ENCODE peak calls at places on chromosomes 5 and 9, in ten cellular contexts. K is stimulated activated CD4-positive, alpha-beta T cell treated with anti-CD3 and anti-CD28 coated beads, Interleukin-15, amount 100 ng/mL, for 48 hours; R is pancreas; C is posterior cingulate gyrus; F is mammary epithelial cell; M is DMS153; W is Right ventricle myocardium inferior; A is Kasumi-1; E is T-helper 1 cell; X is memory B cell. D is an unnamed sample.

GRCh38 chr9:128434340-128434739 is 13.7 kb downstream of the CERCAM start:
- DNase-seq in K (no peak), R (peak; percentile 61), C (no peak), F (no peak), M (no peak), W (no peak), A (no peak), E (no peak), X (no peak), D (no peak)

GRCh38 chr9:3662671-3663070 is 136.9 kb upstream of the RFX3 start:
- DNase-seq in K (no peak), R (no peak), C (no peak), F (peak; percentile 1), M (no peak), W (no peak), A (no peak), E (no peak), X (no peak), D (no peak)

GRCh38 chr5:52808316-52808901 is 20.7 kb downstream of the ITGA1 start:
- DNase-seq in K (no peak), R (no peak), C (no peak), F (no peak), M (no peak), W (no peak), A (no peak), E (no peak), X (no peak), D (no peak)

GRCh38 chr9:135474915-135475314 is 4.7 kb upstream of the PPP1R26 start:
- DNase-seq in K (no peak), R (peak; percentile 24), C (peak; percentile 93), F (no peak), M (no peak), W (no peak), A (no peak), E (no peak), X (no peak), D (no peak)

GRCh38 chr9:27385606-27386005 is 88.7 kb upstream of the EQTN start:
- DNase-seq in K (no peak), R (peak; percentile 67), C (no peak), F (peak; percentile 57), M (no peak), W (no peak), A (no peak), E (no peak), X (no peak), D (no peak)

GRCh38 chr9:135905380-135906282 is 1.7 kb downstream of the CAMSAP1 start:
- DNase-seq in K (peak; percentile 70), R (no peak), C (peak; percentile 68), F (peak; percentile 86), M (no peak), W (no peak), A (no peak), E (peak; percentile 30), X (no peak), D (peak; percentile 16)

GRCh38 chr9:97954550-97954989 is 16.6 kb upstream of the HEMGN start:
- DNase-seq in K (peak; percentile 23), R (no peak), C (no peak), F (peak; percentile 36), M (peak; percentile 57), W (no peak), A (peak; percentile 35), E (peak; percentile 65), X (peak; percentile 33), D (peak; percentile 48)

GRCh38 chr5:27171696-27172362 is 133.4 kb upstream of the CDH9 start:
- DNase-seq in K (no peak), R (no peak), C (no peak), F (no peak), M (no peak), W (no peak), A (no peak), E (no peak), X (no peak), D (no peak)

GRCh38 chr9:129597355-129598088 is 23.4 kb downstream of the C9orf50 start:
- DNase-seq in K (no peak), R (peak; percentile 80), C (no peak), F (peak; percentile 32), M (no peak), W (peak; percentile 88), A (no peak), E (no peak), X (no peak), D (peak; percentile 62)

GRCh38 chr5:172686111-172686510 is 45.0 kb downstream of the NEURL1B start:
- DNase-seq in K (no peak), R (no peak), C (no peak), F (no peak), M (no peak), W (no peak), A (no peak), E (no peak), X (no peak), D (no peak)

GRCh38 chr9:121945849-121946248 is 147.3 kb downstream of the TTLL11 start:
- DNase-seq in K (no peak), R (no peak), C (no peak), F (peak; percentile 57), M (no peak), W (no peak), A (no peak), E (no peak), X (no peak), D (no peak)